ENCODE peak calls at places on chromosome 20, in eight cellular contexts. U is psoas muscle, D is PC-3, K is right lobe of liver, I is mucosa of descending colon, F is H1, R is upper lobe of left lung, N is pancreas. M is an unnamed sample.

GRCh38 chr20:58645277-58645968 is 5.7 kb upstream of the STX16 start:
- DNase-seq in D (peak), U (no peak), F (peak), I (no peak), R (no peak), K (peak), N (no peak), M (no peak)

GRCh38 chr20:36550797-36551299 is 9.5 kb downstream of the MYL9 start:
- DNase-seq in F (no peak), U (no peak), R (no peak), K (no peak), D (no peak), I (no peak), N (no peak), M (peak)

GRCh38 chr20:20253744-20254330 is 114.1 kb upstream of the INSM1 start:
- DNase-seq in I (no peak), U (no peak), N (no peak), K (no peak), R (no peak), D (no peak), F (no peak), M (no peak)

GRCh38 chr20:34296468-34296867 is 6.7 kb downstream of the AHCY start:
- DNase-seq in U (no peak), D (no peak), F (no peak), N (no peak), R (no peak), K (no peak), I (no peak), M (peak)

GRCh38 chr20:34527016-34527415 is 10.8 kb downstream of the DYNLRB1 start:
- DNase-seq in K (peak), U (no peak), D (no peak), F (no peak), R (no peak), I (no peak), N (no peak), M (no peak)

GRCh38 chr20:23455641-23456040 is 3.0 kb upstream of the CST11 start:
- DNase-seq in U (no peak), D (no peak), K (no peak), R (no peak), N (no peak), I (no peak), F (no peak), M (no peak)

GRCh38 chr20:38106461-38106860 is 58.6 kb downstream of the TGM2 start:
- DNase-seq in N (no peak), R (no peak), I (no peak), D (no peak), U (no peak), K (no peak), F (peak), M (no peak)

GRCh38 chr20:17559338-17559737 is 10.5 kb upstream of the DSTN start:
- DNase-seq in R (peak), U (no peak), I (no peak), F (peak), N (no peak), K (no peak), D (peak), M (no peak)

GRCh38 chr20:6828794-6829423 is 61.4 kb downstream of the BMP2 start:
- DNase-seq in R (peak), F (peak), K (peak), D (peak), I (peak), U (peak), N (peak), M (peak)

GRCh38 chr20:25148982-25149846 is 46.3 kb upstream of the ENTPD6 start:
- DNase-seq in D (no peak), I (no peak), R (no peak), F (no peak), K (no peak), U (no peak), N (no peak), M (no peak)
- H3K4me3 ChIP-seq in D (no peak), I (no peak), R (no peak), F (no peak), K (no peak), U (peak), N (no peak), M (no peak)

GRCh38 chr20:7993703-7994102 is 25.9 kb downstream of the TMX4 start:
- DNase-seq in I (no peak), R (no peak), U (no peak), D (no peak), N (no peak), F (no peak), K (no peak), M (no peak)

GRCh38 chr20:7993238-7993637 is 26.3 kb downstream of the TMX4 start:
- DNase-seq in N (no peak), I (no peak), K (no peak), F (no peak), R (no peak), D (peak), U (no peak), M (no peak)

GRCh38 chr20:7984192-7984591 is 35.4 kb downstream of the TMX4 start:
- DNase-seq in F (peak), I (no peak), R (no peak), K (no peak), U (no peak), D (no peak), N (no peak), M (no peak)

GRCh38 chr20:7985916-7986315 is 33.6 kb downstream of the TMX4 start:
- DNase-seq in K (no peak), U (no peak), N (no peak), D (no peak), F (no peak), I (no peak), R (no peak), M (no peak)

GRCh38 chr20:7989379-7989778 is 30.2 kb downstream of the TMX4 start:
- DNase-seq in K (no peak), U (no peak), F (no peak), D (peak), N (no peak), I (no peak), R (no peak), M (no peak)
- TF ChIP-seq CTCF in K (peak), U (no peak), F (no peak), D (peak), N (no peak), I (no peak), R (no peak), M (no peak)

DNA sequence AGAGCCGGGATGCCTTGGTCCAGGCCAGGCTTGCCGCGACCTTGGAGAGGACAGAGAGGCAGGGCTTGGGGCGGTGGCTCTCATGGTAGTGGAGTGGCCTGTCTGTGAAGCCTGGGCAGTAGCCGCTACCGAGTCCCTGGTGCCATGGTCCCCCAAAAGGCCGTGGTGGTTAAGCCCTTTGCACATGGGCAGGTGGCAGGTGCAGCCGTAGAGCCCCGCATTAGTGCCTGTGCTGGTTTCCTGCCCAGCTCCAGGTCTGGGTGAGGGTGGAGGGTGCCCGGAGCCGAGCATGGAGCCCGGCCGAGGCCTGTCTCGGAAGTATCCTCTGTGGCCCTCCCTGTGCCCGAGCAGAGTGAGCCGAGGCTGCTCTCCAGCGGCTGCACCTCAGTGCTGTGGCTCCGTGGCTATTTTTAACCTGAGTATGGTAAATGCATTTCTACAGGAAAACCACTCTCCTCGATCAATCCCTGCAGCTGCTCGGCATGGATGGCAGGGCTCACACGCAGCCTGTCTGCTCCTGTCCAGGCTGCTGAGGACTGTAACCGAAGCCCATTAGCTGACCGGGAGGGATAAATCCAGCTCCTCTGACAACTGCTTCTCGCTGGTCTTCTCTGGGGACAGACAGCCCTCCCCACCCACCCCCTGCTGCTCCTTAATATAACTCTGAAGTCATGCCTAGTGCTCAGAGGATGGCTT is 36.3 kb upstream of the GATA5 start:
- DNase-seq in U (peak), I (no peak), N (no peak), D (no peak), R (no peak), F (no peak), K (no peak), M (no peak)
- H3K4me3 ChIP-seq in U (peak), I (no peak), N (no peak), D (no peak), R (no peak), F (no peak), K (no peak), M (no peak)

DNA sequence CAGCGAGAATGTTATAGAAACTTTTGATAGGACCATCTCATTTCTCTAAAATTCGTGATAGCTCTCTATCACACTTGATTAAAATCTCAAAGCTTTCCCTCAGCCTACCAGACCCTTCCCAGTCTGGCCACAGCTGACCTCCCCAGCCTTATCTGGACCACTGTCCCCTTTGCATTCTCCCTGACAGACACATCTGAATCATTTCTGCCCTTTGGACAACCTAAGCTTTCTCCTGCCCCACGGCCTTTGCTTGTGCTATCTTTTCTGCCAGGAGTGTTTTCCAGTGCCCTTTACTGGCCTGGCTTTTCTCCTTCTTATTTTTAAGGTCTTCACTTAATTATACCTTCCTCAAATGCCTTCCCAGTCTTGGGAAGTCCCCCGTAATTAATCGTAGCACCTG is 136.0 kb upstream of the RNF24 start:
- DNase-seq in K (no peak), F (no peak), R (no peak), U (no peak), N (peak), D (no peak), I (no peak), M (peak)
- TF ChIP-seq CTCF in K (no peak), F (no peak), R (no peak), U (no peak), N (no peak), D (no peak), I (no peak), M (no peak)

DNA sequence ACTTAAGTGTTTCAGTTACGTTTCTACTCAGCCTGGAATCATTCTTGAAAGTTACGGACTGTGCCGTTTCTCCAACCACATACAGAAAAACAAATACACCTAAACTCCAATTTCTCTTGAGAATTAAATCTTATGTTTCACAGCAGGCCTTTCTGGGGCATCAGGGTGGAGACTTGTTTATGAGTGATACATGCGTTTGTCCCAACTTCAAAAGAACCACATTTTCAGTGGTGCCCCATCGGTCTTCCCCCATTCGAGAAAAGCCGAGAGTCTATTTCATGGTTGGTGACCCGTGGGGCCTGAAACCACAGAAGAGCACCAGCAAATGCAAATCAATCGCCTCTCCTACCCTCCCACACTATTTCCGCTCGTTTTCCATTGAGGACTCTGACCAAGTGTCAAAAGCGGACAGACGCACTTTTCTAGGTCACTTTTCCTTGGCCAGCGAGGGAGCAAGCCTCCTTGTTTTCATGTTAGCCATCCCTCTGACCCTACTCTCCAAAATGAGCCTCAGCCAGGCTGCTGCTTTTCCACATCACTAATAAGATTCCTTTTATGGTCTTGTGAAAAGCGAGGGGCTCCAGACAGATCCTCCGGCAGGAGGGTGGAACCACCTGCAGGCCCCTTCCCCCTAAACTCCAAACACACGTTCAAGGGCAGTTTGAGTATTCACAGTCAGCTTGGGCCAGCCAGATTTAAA is 3.1 kb downstream of the JAG1 start:
- DNase-seq in F (no peak), D (no peak), R (no peak), I (no peak), U (no peak), N (no peak), K (no peak), M (peak)
- H3K4me3 ChIP-seq in F (peak), D (peak), R (peak), I (no peak), U (peak), N (peak), K (peak), M (peak)

M was measured in osteoblast.